ENCODE peak calls at places on chromosomes 3 and 15, in four cellular contexts. One of them, this sample, is unnamed.

GRCh38 chr15:39860200-39860599 is 59.9 kb downstream of the GPR176 start:
- DNase-seq in heart left ventricle: no peak
- DNase-seq in DND-41: no peak
- DNase-seq in PC-3: no peak
- DNase-seq in this sample: no peak

GRCh38 chr3:104628185-104628789 is 738.4 kb upstream of the ALCAM start:
- DNase-seq in heart left ventricle: no peak
- DNase-seq in DND-41: no peak
- DNase-seq in PC-3: peak; percentile 91
- DNase-seq in this sample: no peak

GRCh38 chr15:68795298-68795848 is 25.3 kb downstream of the ANP32A start:
- DNase-seq in heart left ventricle: peak; percentile 92
- DNase-seq in DND-41: no peak
- DNase-seq in PC-3: no peak
- DNase-seq in this sample: no peak

GRCh38 chr15:62841891-62842559 is 200.5 kb upstream of the TPM1 start:
- DNase-seq in heart left ventricle: peak; percentile 45
- DNase-seq in DND-41: no peak
- DNase-seq in PC-3: no peak
- DNase-seq in this sample: no peak

GRCh38 chr3:102129774-102130608 is 280.7 kb downstream of the NFKBIZ start:
- DNase-seq in heart left ventricle: no peak
- DNase-seq in DND-41: no peak
- DNase-seq in PC-3: peak; percentile 84
- DNase-seq in this sample: no peak

GRCh38 chr15:71202712-71203111 is 87.4 kb downstream of the THSD4 start:
- DNase-seq in heart left ventricle: no peak
- DNase-seq in DND-41: no peak
- DNase-seq in PC-3: no peak
- DNase-seq in this sample: no peak

GRCh38 chr3:50655009-50655830 is 19.5 kb upstream of the DOCK3 start:
- DNase-seq in heart left ventricle: no peak
- DNase-seq in DND-41: no peak
- DNase-seq in PC-3: no peak
- DNase-seq in this sample: no peak

GRCh38 chr3:16461463-16462245 is 51.8 kb downstream of the RFTN1 start:
- DNase-seq in heart left ventricle: no peak
- DNase-seq in DND-41: no peak
- DNase-seq in PC-3: no peak
- DNase-seq in this sample: no peak

GRCh38 chr3:48369685-48370329 is 2.2 kb upstream of the FBXW12 start:
- DNase-seq in heart left ventricle: no peak
- DNase-seq in DND-41: no peak
- DNase-seq in PC-3: no peak
- DNase-seq in this sample: no peak

GRCh38 chr3:167653155-167653554 is 587 bp downstream of the WDR49 start:
- DNase-seq in heart left ventricle: no peak
- DNase-seq in DND-41: no peak
- DNase-seq in PC-3: no peak
- DNase-seq in this sample: no peak

GRCh38 chr15:66940368-66940767 is 125.0 kb upstream of the SMAD3 start:
- DNase-seq in heart left ventricle: no peak
- DNase-seq in DND-41: no peak
- DNase-seq in PC-3: peak; percentile 63
- DNase-seq in this sample: no peak

DNA sequence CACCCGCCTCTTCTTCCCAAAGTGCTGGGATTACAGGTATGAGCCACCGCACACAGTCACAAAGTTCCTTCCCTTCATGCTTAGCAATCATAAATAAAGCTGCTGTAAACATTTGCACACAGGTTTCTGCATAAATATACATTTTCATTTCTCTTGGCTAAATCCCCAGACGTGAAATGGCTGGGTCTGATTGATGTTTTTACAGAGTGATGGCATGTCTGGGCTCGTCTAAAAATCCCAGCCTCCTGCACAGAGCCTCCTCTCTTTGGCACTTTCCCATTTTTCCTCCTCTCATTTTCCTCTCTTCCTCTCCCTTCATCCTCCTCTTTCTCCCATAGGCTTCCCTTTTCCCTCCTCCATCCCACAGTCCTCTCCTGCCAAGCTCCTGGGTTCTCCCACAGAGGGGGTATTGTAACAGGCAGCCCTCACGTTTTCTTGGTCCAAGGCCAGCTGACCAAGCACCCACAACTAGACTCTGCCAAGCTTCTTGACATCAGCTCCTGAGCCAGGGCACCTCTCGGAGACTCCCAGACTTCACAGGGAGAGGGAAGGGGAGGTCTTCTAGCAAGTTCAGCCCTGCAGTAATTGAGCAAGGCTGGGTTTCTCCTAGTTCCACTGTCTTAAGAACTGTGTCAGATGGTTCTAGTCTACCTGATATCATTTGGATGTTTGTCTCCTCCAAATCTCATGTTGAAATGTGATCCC is 10.5 kb upstream of the PLA2G4E start:
- DNase-seq in heart left ventricle: no peak
- DNase-seq in DND-41: no peak
- DNase-seq in PC-3: no peak
- DNase-seq in this sample: no peak
- H3K27ac ChIP-seq in heart left ventricle: no peak overlapping the region
- H3K27ac ChIP-seq in DND-41: no peak overlapping the region
- H3K27ac ChIP-seq in PC-3: no peak overlapping the region
- H3K27ac ChIP-seq in this sample: no peak overlapping the region

DNA sequence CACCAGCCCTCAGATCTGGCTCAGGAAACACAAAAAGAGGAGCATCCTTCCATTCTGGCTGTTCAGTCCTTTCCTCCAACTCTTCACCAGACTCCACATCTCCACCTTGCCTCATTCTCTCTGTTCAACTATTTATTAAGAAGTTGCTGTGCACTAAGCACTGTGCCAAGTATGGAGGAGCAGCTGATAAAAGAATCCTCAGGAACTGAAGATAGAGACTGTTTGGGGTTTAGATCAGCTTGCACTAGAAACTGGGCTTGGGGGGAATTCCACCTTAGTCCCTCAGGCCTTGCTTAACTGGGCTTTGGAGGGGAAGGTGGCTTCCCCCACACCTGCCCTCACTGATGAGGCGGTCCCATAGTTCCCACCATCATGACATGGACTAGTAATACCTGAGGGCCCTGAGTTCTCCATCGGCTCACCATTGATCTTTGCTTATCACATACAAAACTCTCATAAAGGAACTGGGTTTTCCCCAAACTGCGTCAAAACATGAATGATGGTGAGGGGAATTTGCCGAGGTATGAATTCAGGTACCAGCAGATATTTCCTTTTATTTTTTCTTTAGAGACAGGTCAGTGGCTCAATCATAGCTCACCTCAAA is 1.7 kb upstream of the CCR8 start:
- DNase-seq in heart left ventricle: no peak
- DNase-seq in DND-41: no peak
- DNase-seq in PC-3: no peak
- DNase-seq in this sample: no peak
- H3K4me3 ChIP-seq in heart left ventricle: no peak overlapping the region
- H3K4me3 ChIP-seq in DND-41: no peak overlapping the region
- H3K4me3 ChIP-seq in PC-3: no peak overlapping the region
- H3K4me3 ChIP-seq in this sample: no peak overlapping the region

GRCh38 chr15:25725758-25726157 is 137.4 kb downstream of the ATP10A start:
- DNase-seq in heart left ventricle: peak; percentile 6
- DNase-seq in DND-41: no peak
- DNase-seq in PC-3: no peak
- DNase-seq in this sample: no peak

GRCh38 chr15:25728816-25729215 is 134.3 kb downstream of the ATP10A start:
- DNase-seq in heart left ventricle: no peak
- DNase-seq in DND-41: no peak
- DNase-seq in PC-3: no peak
- DNase-seq in this sample: no peak

GRCh38 chr15:25724899-25725298 is 138.2 kb downstream of the ATP10A start:
- DNase-seq in heart left ventricle: peak; percentile 2
- DNase-seq in DND-41: no peak
- DNase-seq in PC-3: no peak
- DNase-seq in this sample: no peak

GRCh38 chr15:25727867-25728600 is 135.1 kb downstream of the ATP10A start:
- DNase-seq in heart left ventricle: no peak
- DNase-seq in DND-41: no peak
- DNase-seq in PC-3: no peak
- DNase-seq in this sample: no peak

DNA sequence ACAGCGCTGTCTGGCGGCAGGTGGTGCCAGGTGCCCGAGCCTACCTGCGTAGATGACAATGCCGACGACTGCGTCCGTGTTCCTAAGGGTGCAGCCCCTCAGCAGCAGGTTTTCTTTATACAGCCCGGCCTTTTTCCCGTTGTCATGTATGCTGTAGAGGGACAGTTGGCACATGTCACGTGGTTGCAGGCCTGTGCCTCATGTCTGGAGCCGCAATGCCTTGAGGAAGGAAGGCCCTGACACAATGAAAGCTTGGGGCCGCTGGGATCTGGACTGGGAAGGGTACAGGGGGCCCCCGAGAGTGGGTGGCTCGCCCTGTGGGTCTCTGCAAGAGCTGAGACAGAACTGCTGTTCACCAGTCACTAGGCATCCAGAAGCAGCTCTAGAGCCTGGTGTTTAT is 136.0 kb downstream of the ATP10A start:
- DNase-seq in heart left ventricle: peak; percentile 7
- DNase-seq in DND-41: no peak
- DNase-seq in PC-3: no peak
- DNase-seq in this sample: no peak
- H3K9me3 ChIP-seq in heart left ventricle: no peaks in the 10 kb centered on the region
- H3K9me3 ChIP-seq in DND-41: no peaks in the 10 kb centered on the region
- H3K9me3 ChIP-seq in PC-3: no peaks in the 10 kb centered on the region
- H3K9me3 ChIP-seq in this sample: no peaks in the 10 kb centered on the region

GRCh38 chr3:141544697-141545096 is 57.9 kb downstream of the RASA2 start:
- DNase-seq in heart left ventricle: no peak
- DNase-seq in DND-41: peak; percentile 23
- DNase-seq in PC-3: no peak
- DNase-seq in this sample: no peak
- H3K27ac ChIP-seq in heart left ventricle: no peak overlapping the region
- H3K27ac ChIP-seq in DND-41: peak overlapping the region; percentile 27
- H3K27ac ChIP-seq in PC-3: no peak overlapping the region
- H3K27ac ChIP-seq in this sample: no peak overlapping the region

GRCh38 chr3:71579301-71579933 is 4.1 kb downstream of the FOXP1 start:
- DNase-seq in heart left ventricle: no peak
- DNase-seq in DND-41: no peak
- DNase-seq in PC-3: no peak
- DNase-seq in this sample: no peak
- H3K4me3 ChIP-seq in heart left ventricle: no peak overlapping the region
- H3K4me3 ChIP-seq in DND-41: no peak overlapping the region
- H3K4me3 ChIP-seq in PC-3: peak overlapping the region; percentile 91
- H3K4me3 ChIP-seq in this sample: no peak overlapping the region

GRCh38 chr15:56228854-56229253 is 14.8 kb downstream of the RFX7 start:
- DNase-seq in heart left ventricle: no peak
- DNase-seq in DND-41: no peak
- DNase-seq in PC-3: no peak
- DNase-seq in this sample: no peak
- H3K9me3 ChIP-seq in heart left ventricle: peaks cover 32% of the 10 kb centered on the region
- H3K9me3 ChIP-seq in DND-41: peaks cover 49% of the 10 kb centered on the region
- H3K9me3 ChIP-seq in PC-3: no peaks in the 10 kb centered on the region
- H3K9me3 ChIP-seq in this sample: peaks cover 19% of the 10 kb centered on the region

GRCh38 chr3:42728056-42728455 is 25.5 kb upstream of the HHATL start:
- DNase-seq in heart left ventricle: peak; percentile 51
- DNase-seq in DND-41: no peak
- DNase-seq in PC-3: no peak
- DNase-seq in this sample: no peak

GRCh38 chr3:42730294-42730693 is 27.7 kb upstream of the HHATL start:
- DNase-seq in heart left ventricle: no peak
- DNase-seq in DND-41: no peak
- DNase-seq in PC-3: no peak
- DNase-seq in this sample: no peak

GRCh38 chr3:42729404-42730145 is 27.0 kb upstream of the HHATL start:
- DNase-seq in heart left ventricle: no peak
- DNase-seq in DND-41: no peak
- DNase-seq in PC-3: no peak
- DNase-seq in this sample: no peak

GRCh38 chr3:42730706-42731420 is 28.3 kb upstream of the HHATL start:
- DNase-seq in heart left ventricle: no peak
- DNase-seq in DND-41: no peak
- DNase-seq in PC-3: no peak
- DNase-seq in this sample: no peak

DNA sequence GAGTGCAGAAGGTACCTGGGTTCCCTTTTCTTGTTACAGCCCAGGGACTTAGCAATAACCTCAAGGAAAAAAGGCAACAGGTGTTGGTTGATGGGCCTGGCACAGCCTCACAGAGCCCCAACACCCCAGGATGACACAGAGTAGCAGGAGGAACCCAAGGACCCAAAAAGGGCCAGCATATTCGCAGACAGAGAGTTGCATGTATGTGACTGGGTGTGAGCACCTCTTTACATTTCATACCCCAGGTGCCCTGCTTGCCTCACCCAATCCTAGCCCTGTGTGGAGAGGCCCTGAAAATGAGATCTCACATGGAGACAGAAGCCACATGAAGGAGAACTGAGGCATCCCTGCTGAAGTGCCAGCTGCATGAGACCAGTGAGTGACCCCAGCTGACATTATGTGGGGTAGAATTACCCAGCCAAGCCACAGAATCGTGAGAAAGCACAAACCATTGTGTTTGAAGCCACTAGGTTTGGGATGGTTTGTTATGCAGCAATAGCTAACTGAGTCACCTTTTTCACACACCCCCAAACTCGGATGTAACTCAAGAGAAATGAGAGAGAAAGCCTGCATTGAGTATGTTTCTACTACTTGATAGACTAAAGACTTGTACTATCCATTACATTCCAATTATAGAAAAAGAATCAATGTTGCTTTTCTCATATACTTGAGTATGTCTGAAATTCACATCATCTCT is 26.2 kb upstream of the HHATL start:
- DNase-seq in heart left ventricle: no peak
- DNase-seq in DND-41: no peak
- DNase-seq in PC-3: no peak
- DNase-seq in this sample: no peak
- H3K27ac ChIP-seq in heart left ventricle: peak overlapping the region; percentile 75
- H3K27ac ChIP-seq in DND-41: no peak overlapping the region
- H3K27ac ChIP-seq in PC-3: no peak overlapping the region
- H3K27ac ChIP-seq in this sample: no peak overlapping the region

GRCh38 chr15:87623832-87624231 is 632.7 kb downstream of the NTRK3 start:
- DNase-seq in heart left ventricle: no peak
- DNase-seq in DND-41: no peak
- DNase-seq in PC-3: peak; percentile 10
- DNase-seq in this sample: no peak

GRCh38 chr15:87631775-87632174 is 624.8 kb downstream of the NTRK3 start:
- DNase-seq in heart left ventricle: no peak
- DNase-seq in DND-41: no peak
- DNase-seq in PC-3: no peak
- DNase-seq in this sample: no peak

GRCh38 chr15:87628311-87628710 is 628.2 kb downstream of the NTRK3 start:
- DNase-seq in heart left ventricle: no peak
- DNase-seq in DND-41: no peak
- DNase-seq in PC-3: no peak
- DNase-seq in this sample: no peak

GRCh38 chr15:87631093-87631492 is 625.4 kb downstream of the NTRK3 start:
- DNase-seq in heart left ventricle: no peak
- DNase-seq in DND-41: no peak
- DNase-seq in PC-3: peak; percentile 5
- DNase-seq in this sample: no peak

DNA sequence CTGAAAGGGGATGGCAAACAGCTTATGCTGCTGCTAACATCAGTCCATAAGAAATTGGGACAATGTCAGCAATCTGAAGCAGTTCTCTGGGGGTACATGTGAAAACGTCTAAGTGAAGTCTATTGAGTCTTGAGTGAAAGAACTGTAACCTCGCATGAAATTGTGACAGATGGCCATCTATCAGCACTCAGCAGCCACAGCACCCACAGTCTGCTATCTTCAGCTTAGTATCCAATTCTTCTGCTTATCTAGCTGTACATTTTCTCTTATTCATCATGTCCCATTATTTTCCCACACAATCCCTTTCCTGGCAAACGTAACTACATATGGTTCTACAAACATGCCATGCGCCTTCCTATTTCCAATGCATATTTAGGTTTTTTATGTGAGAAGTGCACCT is 629.7 kb downstream of the NTRK3 start:
- DNase-seq in heart left ventricle: no peak
- DNase-seq in DND-41: no peak
- DNase-seq in PC-3: no peak
- DNase-seq in this sample: no peak
- H3K4me3 ChIP-seq in heart left ventricle: no peak overlapping the region
- H3K4me3 ChIP-seq in DND-41: no peak overlapping the region
- H3K4me3 ChIP-seq in PC-3: no peak overlapping the region
- H3K4me3 ChIP-seq in this sample: no peak overlapping the region